ENCODE peak calls at places on chromosome 13, in five cellular contexts. One of them, this sample, is unnamed.

GRCh38 chr13:106573855-106574254 is 5.9 kb upstream of the ARGLU1 start:
- DNase-seq in lower lobe of right lung: peak
- DNase-seq in WTC11: no peak
- DNase-seq in CD4-positive, CD25-positive, alpha-beta regulatory T cell: no peak
- DNase-seq in putamen: no peak
- DNase-seq in this sample: no peak

GRCh38 chr13:20475927-20476691 is 49.5 kb downstream of the CRYL1 start:
- DNase-seq in CD4-positive, CD25-positive, alpha-beta regulatory T cell: peak
- DNase-seq in lower lobe of right lung: no peak
- DNase-seq in putamen: no peak
- DNase-seq in WTC11: peak
- DNase-seq in this sample: no peak

GRCh38 chr13:29516880-29517279 is 78.6 kb downstream of the SLC7A1 start:
- DNase-seq in lower lobe of right lung: no peak
- DNase-seq in CD4-positive, CD25-positive, alpha-beta regulatory T cell: no peak
- DNase-seq in putamen: no peak
- DNase-seq in WTC11: no peak
- DNase-seq in this sample: peak

GRCh38 chr13:51058461-51059167 is 52.5 kb downstream of the C13orf42 start:
- DNase-seq in CD4-positive, CD25-positive, alpha-beta regulatory T cell: no peak
- DNase-seq in WTC11: no peak
- DNase-seq in putamen: no peak
- DNase-seq in lower lobe of right lung: no peak
- DNase-seq in this sample: no peak

GRCh38 chr13:48496796-48497195 is 36.1 kb downstream of the RCBTB2 start:
- DNase-seq in lower lobe of right lung: no peak
- DNase-seq in CD4-positive, CD25-positive, alpha-beta regulatory T cell: no peak
- DNase-seq in WTC11: no peak
- DNase-seq in putamen: no peak
- DNase-seq in this sample: no peak

GRCh38 chr13:30051531-30052060 is 201.2 kb upstream of the UBL3 start:
- DNase-seq in CD4-positive, CD25-positive, alpha-beta regulatory T cell: no peak
- DNase-seq in WTC11: no peak
- DNase-seq in putamen: no peak
- DNase-seq in lower lobe of right lung: no peak
- DNase-seq in this sample: no peak

GRCh38 chr13:27868639-27869435 is 51.0 kb upstream of the PDX1 start:
- DNase-seq in lower lobe of right lung: no peak
- DNase-seq in CD4-positive, CD25-positive, alpha-beta regulatory T cell: no peak
- DNase-seq in putamen: no peak
- DNase-seq in WTC11: no peak
- DNase-seq in this sample: no peak

GRCh38 chr13:99028890-99029289 is 51.0 kb upstream of the DOCK9 start:
- DNase-seq in WTC11: peak
- DNase-seq in CD4-positive, CD25-positive, alpha-beta regulatory T cell: no peak
- DNase-seq in lower lobe of right lung: no peak
- DNase-seq in putamen: no peak
- DNase-seq in this sample: no peak

GRCh38 chr13:45781553-45782326 is 69.8 kb downstream of the SIAH3 start:
- DNase-seq in putamen: no peak
- DNase-seq in CD4-positive, CD25-positive, alpha-beta regulatory T cell: no peak
- DNase-seq in lower lobe of right lung: no peak
- DNase-seq in WTC11: no peak
- DNase-seq in this sample: no peak

GRCh38 chr13:50123862-50124535 is 108.8 kb downstream of the KCNRG start:
- DNase-seq in WTC11: peak
- DNase-seq in putamen: no peak
- DNase-seq in lower lobe of right lung: peak
- DNase-seq in CD4-positive, CD25-positive, alpha-beta regulatory T cell: peak
- DNase-seq in this sample: peak

GRCh38 chr13:71814806-71815205 is 52.2 kb downstream of the DACH1 start:
- DNase-seq in CD4-positive, CD25-positive, alpha-beta regulatory T cell: no peak
- DNase-seq in lower lobe of right lung: no peak
- DNase-seq in putamen: no peak
- DNase-seq in WTC11: no peak
- DNase-seq in this sample: no peak

GRCh38 chr13:88764103-88764502 is 1092.9 kb downstream of the SLITRK5 start:
- DNase-seq in putamen: no peak
- DNase-seq in lower lobe of right lung: no peak
- DNase-seq in CD4-positive, CD25-positive, alpha-beta regulatory T cell: no peak
- DNase-seq in WTC11: no peak
- DNase-seq in this sample: no peak

GRCh38 chr13:23455401-23456185 is 22.1 kb upstream of the SACS start:
- DNase-seq in WTC11: no peak
- DNase-seq in lower lobe of right lung: no peak
- DNase-seq in CD4-positive, CD25-positive, alpha-beta regulatory T cell: no peak
- DNase-seq in putamen: no peak
- DNase-seq in this sample: no peak

GRCh38 chr13:110520431-110521295 is 40.9 kb downstream of the RAB20 start:
- DNase-seq in WTC11: no peak
- DNase-seq in lower lobe of right lung: peak
- DNase-seq in CD4-positive, CD25-positive, alpha-beta regulatory T cell: no peak
- DNase-seq in putamen: peak
- DNase-seq in this sample: peak

GRCh38 chr13:101397742-101398141 is 18.6 kb downstream of the NALCN start:
- DNase-seq in WTC11: no peak
- DNase-seq in lower lobe of right lung: no peak
- DNase-seq in putamen: no peak
- DNase-seq in CD4-positive, CD25-positive, alpha-beta regulatory T cell: no peak
- DNase-seq in this sample: no peak

GRCh38 chr13:73732350-73732749 is 401.9 kb downstream of the KLF12 start:
- DNase-seq in lower lobe of right lung: no peak
- DNase-seq in WTC11: no peak
- DNase-seq in CD4-positive, CD25-positive, alpha-beta regulatory T cell: no peak
- DNase-seq in putamen: no peak
- DNase-seq in this sample: no peak

GRCh38 chr13:29849071-29849541 is 1.3 kb downstream of the UBL3 start:
- DNase-seq in WTC11: no peak
- DNase-seq in lower lobe of right lung: no peak
- DNase-seq in putamen: peak
- DNase-seq in CD4-positive, CD25-positive, alpha-beta regulatory T cell: peak
- DNase-seq in this sample: no peak

GRCh38 chr13:64278493-64278892 is 2862.8 kb upstream of the PCDH20 start:
- DNase-seq in lower lobe of right lung: no peak
- DNase-seq in CD4-positive, CD25-positive, alpha-beta regulatory T cell: no peak
- DNase-seq in WTC11: no peak
- DNase-seq in putamen: no peak
- DNase-seq in this sample: no peak

GRCh38 chr13:50840327-50840726 is 3.2 kb downstream of the DLEU7 start:
- DNase-seq in putamen: no peak
- DNase-seq in CD4-positive, CD25-positive, alpha-beta regulatory T cell: no peak
- DNase-seq in lower lobe of right lung: no peak
- DNase-seq in WTC11: no peak
- DNase-seq in this sample: no peak

GRCh38 chr13:64057372-64058020 is 2641.8 kb upstream of the PCDH20 start:
- DNase-seq in putamen: no peak
- DNase-seq in WTC11: no peak
- DNase-seq in lower lobe of right lung: no peak
- DNase-seq in CD4-positive, CD25-positive, alpha-beta regulatory T cell: no peak
- DNase-seq in this sample: no peak